ENCODE peak calls at places on chromosomes 2 and 18, in seven cellular contexts. I is endothelial cell, O is left lung, E is foreskin fibroblast, A is cardiac fibroblast, D is stomach, B is astrocyte. R is an unnamed sample.

GRCh38 chr18:50578030-50578429 is 18.1 kb downstream of the MAPK4 start:
- DNase-seq in B (no peak), I (no peak), E (no peak), O (no peak), D (no peak), A (no peak), R (no peak)

GRCh38 chr2:40177366-40177765 is 274.5 kb downstream of the SLC8A1 start:
- DNase-seq in D (no peak), O (no peak), I (no peak), E (peak), B (no peak), A (no peak), R (no peak)

GRCh38 chr2:145845207-145845894 is 1325.4 kb upstream of the ZEB2 start:
- DNase-seq in O (no peak), I (no peak), A (peak), B (no peak), D (no peak), E (peak), R (no peak)

GRCh38 chr2:85878719-85879390 is 9.9 kb downstream of the ST3GAL5 start:
- DNase-seq in E (no peak), O (no peak), A (peak), D (no peak), I (no peak), B (peak), R (no peak)

GRCh38 chr18:29838556-29838955 is 1204.0 kb downstream of the DSC3 start:
- DNase-seq in A (no peak), I (no peak), O (no peak), E (no peak), D (no peak), B (no peak), R (no peak)

GRCh38 chr2:127225186-127225960 is 5.3 kb upstream of the CYP27C1 start:
- DNase-seq in O (no peak), B (peak), A (peak), I (no peak), E (peak), D (no peak), R (no peak)

GRCh38 chr2:127661949-127662510 is 13.3 kb downstream of the LIMS2 start:
- DNase-seq in A (peak), E (peak), D (no peak), O (peak), B (no peak), I (no peak), R (no peak)

GRCh38 chr2:111990856-111991255 is 64.2 kb upstream of the TMEM87B start:
- DNase-seq in D (no peak), I (no peak), E (peak), B (no peak), O (no peak), A (no peak), R (no peak)

GRCh38 chr2:12196495-12196894 is 450.1 kb downstream of the LPIN1 start:
- DNase-seq in E (peak), D (no peak), B (no peak), I (no peak), O (no peak), A (peak), R (no peak)

GRCh38 chr2:238523158-238524110 is 96.7 kb downstream of the ASB1 start:
- DNase-seq in I (peak), D (no peak), A (peak), E (peak), B (peak), O (peak), R (no peak)

GRCh38 chr18:75128911-75129716 is 79.8 kb downstream of the PTGR3 start:
- DNase-seq in B (no peak), D (no peak), I (no peak), O (no peak), E (no peak), A (no peak), R (no peak)

GRCh38 chr2:60569680-60570111 is 16.2 kb upstream of the BCL11A start:
- DNase-seq in O (no peak), I (no peak), D (no peak), B (no peak), E (peak), A (no peak), R (no peak)

GRCh38 chr2:15664273-15665066 is 72.8 kb downstream of the DDX1 start:
- DNase-seq in O (no peak), I (no peak), E (no peak), B (no peak), D (no peak), A (no peak), R (no peak)

GRCh38 chr18:79609021-79609461 is 70.6 kb upstream of the CTDP1 start:
- DNase-seq in B (no peak), D (no peak), A (no peak), E (no peak), O (peak), I (no peak), R (no peak)

GRCh38 chr2:46873632-46874068 is 42.0 kb downstream of the MCFD2 start:
- DNase-seq in D (peak), I (no peak), A (peak), B (peak), E (peak), O (no peak), R (no peak)

GRCh38 chr2:129806985-129807384 is 172.5 kb upstream of the RAB6C start:
- DNase-seq in O (peak), D (no peak), I (no peak), B (no peak), E (no peak), A (no peak), R (no peak)

GRCh38 chr2:170812716-170813585 is 3.7 kb upstream of the GAD1 start:
- DNase-seq in O (no peak), I (peak), D (no peak), A (peak), E (peak), B (peak), R (no peak)

GRCh38 chr2:109526442-109526970 is 87.3 kb downstream of the SEPTIN10 start:
- DNase-seq in I (no peak), D (no peak), O (no peak), A (no peak), B (no peak), E (no peak), R (no peak)

GRCh38 chr2:199160677-199161465 is 296.9 kb downstream of the SATB2 start:
- DNase-seq in O (no peak), A (peak), B (peak), E (peak), D (no peak), I (no peak), R (no peak)

GRCh38 chr2:10305254-10305635 is 2.5 kb downstream of the HPCAL1 start:
- DNase-seq in O (no peak), A (no peak), D (no peak), I (no peak), E (no peak), B (peak), R (no peak)

GRCh38 chr2:121897335-121897970 is 142.0 kb downstream of the TSN start:
- DNase-seq in D (no peak), A (peak), E (peak), B (peak), I (peak), O (no peak), R (no peak)

GRCh38 chr2:88239781-88240180 is 69.6 kb downstream of the THNSL2 start:
- DNase-seq in O (no peak), D (no peak), A (no peak), B (no peak), E (no peak), I (no peak), R (peak)

GRCh38 chr2:118442949-118443348 is 354.7 kb downstream of the INSIG2 start:
- DNase-seq in I (no peak), E (no peak), A (no peak), B (no peak), D (no peak), O (no peak), R (no peak)

GRCh38 chr18:35939166-35939565 is 33.3 kb upstream of the RMP24 start:
- DNase-seq in B (no peak), I (peak), D (no peak), O (no peak), A (peak), E (peak), R (no peak)

GRCh38 chr2:13067508-13067907 is 350.8 kb downstream of the TRIB2 start:
- DNase-seq in A (no peak), D (no peak), I (no peak), O (no peak), B (no peak), E (no peak), R (no peak)

GRCh38 chr2:241665731-241666440 is 20.7 kb downstream of the DTYMK start:
- DNase-seq in B (peak), O (peak), I (no peak), A (peak), E (no peak), D (no peak), R (no peak)

GRCh38 chr2:54680397-54681032 is 42.9 kb upstream of the EML6 start:
- DNase-seq in O (no peak), A (peak), D (no peak), E (peak), I (no peak), B (peak), R (no peak)

GRCh38 chr2:183935005-183935404 is 663.3 kb upstream of the ZNF804A start:
- DNase-seq in E (no peak), O (no peak), A (no peak), B (no peak), D (no peak), I (no peak), R (no peak)

GRCh38 chr2:240449764-240450531 is 14.5 kb downstream of the GPC1 start:
- DNase-seq in A (peak), E (peak), B (no peak), O (peak), I (no peak), D (no peak), R (no peak)

GRCh38 chr18:63322908-63323634 is 3.5 kb upstream of the BCL2 start:
- DNase-seq in I (peak), D (peak), A (peak), B (peak), O (no peak), E (peak), R (peak)

GRCh38 chr18:61606068-61606660 is 272.9 kb downstream of the CDH20 start:
- DNase-seq in B (peak), E (peak), A (peak), O (no peak), D (no peak), I (peak), R (no peak)

GRCh38 chr2:131004446-131005209 is 88.6 kb downstream of the FAM168B start:
- DNase-seq in E (no peak), I (no peak), A (no peak), D (no peak), O (no peak), B (no peak), R (no peak)

GRCh38 chr18:9482790-9483189 is 7.5 kb downstream of the RALBP1 start:
- DNase-seq in D (no peak), E (no peak), B (no peak), A (no peak), O (no peak), I (no peak), R (no peak)

GRCh38 chr18:26008096-26008495 is 82.3 kb downstream of the SS18 start:
- DNase-seq in O (no peak), E (no peak), B (no peak), D (no peak), I (no peak), A (no peak), R (no peak)

GRCh38 chr18:58578835-58579560 is 49.9 kb downstream of the ALPK2 start:
- DNase-seq in O (no peak), I (no peak), E (peak), B (peak), D (no peak), A (peak), R (no peak)

GRCh38 chr2:45708501-45708900 is 57.0 kb downstream of the PRKCE start:
- DNase-seq in A (no peak), I (no peak), E (no peak), O (no peak), B (no peak), D (no peak), R (no peak)

DNA sequence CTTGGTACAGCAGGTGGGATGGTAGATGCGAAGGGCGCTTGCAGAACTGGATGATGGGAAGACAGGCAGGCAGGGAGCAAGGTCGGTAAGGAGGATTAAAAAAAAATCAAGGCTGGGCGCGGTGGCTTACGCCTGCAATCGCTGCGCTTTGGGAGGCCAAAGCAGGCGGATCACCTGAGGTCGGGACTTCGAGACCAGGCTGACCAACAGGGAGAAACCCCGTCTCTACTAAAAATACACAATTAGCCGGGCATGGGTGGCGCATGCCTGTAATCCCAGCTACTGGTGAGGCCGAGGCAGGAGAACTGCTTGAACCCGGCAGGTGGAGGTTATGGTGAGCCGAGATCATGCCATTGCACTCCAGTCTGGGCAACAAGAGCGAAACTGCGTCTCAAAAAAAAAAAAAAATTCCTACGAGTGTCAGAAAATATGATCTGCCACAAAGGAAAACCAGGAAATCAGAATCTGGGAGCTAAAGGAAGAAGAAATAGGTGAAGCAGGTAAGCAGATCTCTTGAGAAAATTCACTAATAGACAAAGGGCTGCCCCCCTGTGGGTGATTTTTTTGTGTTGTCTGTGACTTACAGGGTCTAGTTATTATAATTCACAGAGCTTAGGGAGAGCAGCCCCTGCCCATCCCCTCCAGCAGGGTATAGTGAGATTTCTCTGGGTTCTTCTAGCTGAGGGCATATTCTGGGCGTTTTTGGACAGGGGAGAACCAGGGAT is 46.2 kb downstream of the C2orf42 start:
- DNase-seq in A (no peak), I (no peak), B (no peak), O (no peak), E (no peak), D (no peak), R (no peak)
- TF ChIP-seq CTCF in A (no peak), I (no peak), B (no peak), O (no peak), E (no peak), D (no peak), R (no peak)

DNA sequence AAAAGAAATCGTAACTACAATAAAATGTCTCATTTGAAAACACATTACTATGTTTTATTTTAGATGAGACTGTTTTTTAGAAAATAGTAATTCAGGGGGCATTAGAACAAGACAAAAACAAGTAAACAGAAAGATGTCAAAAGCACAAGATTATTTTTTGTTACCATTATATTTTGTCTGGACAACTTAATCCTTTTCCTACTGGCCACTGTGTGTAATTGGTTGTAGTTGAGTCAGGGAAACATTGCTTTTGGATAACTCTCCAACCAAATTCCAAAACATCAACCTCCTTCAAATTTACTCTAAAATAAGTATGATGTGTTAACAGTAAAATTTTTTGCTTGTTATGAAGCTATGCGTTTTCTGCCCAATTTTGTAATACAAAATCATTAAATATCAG is 11.5 kb upstream of the MEIS1 start:
- DNase-seq in B (no peak), E (no peak), D (no peak), A (no peak), O (no peak), I (no peak), R (no peak)
- TF ChIP-seq CTCF in B (no peak), E (no peak), D (no peak), A (no peak), O (no peak), I (no peak), R (no peak)

GRCh38 chr18:38368886-38369285 is 803.3 kb upstream of the CELF4 start:
- DNase-seq in O (no peak), I (no peak), D (no peak), B (no peak), E (peak), A (no peak), R (no peak)
- TF ChIP-seq CTCF in O (no peak), I (no peak), D (no peak), B (no peak), E (no peak), A (no peak), R (no peak)

DNA sequence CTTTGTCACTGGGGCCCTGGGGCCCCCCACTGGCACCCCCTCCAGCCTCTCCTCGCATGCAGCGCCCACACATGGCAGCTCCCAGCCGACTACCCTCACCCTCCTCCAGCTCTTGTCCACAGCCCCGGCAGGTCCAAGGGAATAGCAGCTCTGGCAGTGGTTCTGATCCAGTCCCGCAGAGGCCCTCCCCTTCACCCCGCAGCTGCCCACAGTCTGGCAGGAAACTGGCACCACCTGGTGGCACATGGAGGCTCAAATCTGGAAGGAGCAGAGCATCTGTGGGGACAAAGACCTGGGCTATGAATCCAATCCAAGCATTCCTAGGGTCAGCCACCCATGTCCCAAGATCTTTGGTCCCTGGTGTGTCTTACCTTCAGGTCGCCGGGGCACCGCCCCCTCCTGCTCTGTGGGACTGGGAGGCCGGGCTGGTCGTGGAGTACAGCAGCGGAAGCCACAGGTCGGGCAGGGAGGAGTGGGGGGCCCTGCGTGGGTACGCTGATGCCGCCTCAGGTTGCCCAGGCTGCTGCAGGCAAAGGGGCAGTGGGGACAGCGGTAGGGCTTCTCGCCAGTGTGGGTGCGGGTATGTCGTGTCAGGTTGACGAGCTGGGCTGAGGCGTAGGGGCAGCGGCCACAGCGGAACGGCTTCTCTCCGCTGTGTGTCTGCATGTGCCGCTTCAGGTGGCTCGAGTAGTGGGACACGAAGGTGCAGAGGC is 2.3 kb downstream of the ZNF513 start:
- DNase-seq in I (no peak), E (peak), O (peak), B (no peak), D (no peak), A (no peak), R (no peak)
- TF ChIP-seq CTCF in I (no peak), E (no peak), O (no peak), B (no peak), D (no peak), A (no peak), R (no peak)

GRCh38 chr2:23708771-23709170 is 218.2 kb downstream of the ATAD2B start:
- DNase-seq in I (no peak), D (no peak), O (no peak), A (no peak), B (no peak), E (no peak), R (no peak)

GRCh38 chr2:23709311-23709710 is 217.6 kb downstream of the ATAD2B start:
- DNase-seq in D (no peak), I (no peak), O (no peak), A (no peak), E (no peak), B (no peak), R (no peak)

GRCh38 chr2:23706613-23707078 is 220.3 kb downstream of the ATAD2B start:
- DNase-seq in D (no peak), O (peak), B (no peak), E (no peak), I (no peak), A (no peak), R (no peak)

GRCh38 chr2:23705771-23706612 is 220.9 kb downstream of the ATAD2B start:
- DNase-seq in I (no peak), A (no peak), O (peak), B (no peak), E (no peak), D (no peak), R (no peak)

GRCh38 chr2:23707096-23707495 is 219.8 kb downstream of the ATAD2B start:
- DNase-seq in I (no peak), A (no peak), E (no peak), D (no peak), O (no peak), B (no peak), R (no peak)
- TF ChIP-seq CTCF in I (no peak), A (no peak), E (no peak), D (no peak), O (no peak), B (no peak), R (no peak)

GRCh38 chr2:205946226-205946625 is 139.7 kb downstream of the INO80D start:
- DNase-seq in B (no peak), A (no peak), D (no peak), I (no peak), O (no peak), E (no peak), R (no peak)

GRCh38 chr2:205948883-205949282 is 137.1 kb downstream of the INO80D start:
- DNase-seq in A (no peak), D (no peak), O (no peak), B (no peak), E (no peak), I (no peak), R (no peak)

GRCh38 chr2:205947621-205948495 is 138.1 kb downstream of the INO80D start:
- DNase-seq in B (peak), E (peak), A (peak), O (no peak), D (peak), I (peak), R (peak)

DNA sequence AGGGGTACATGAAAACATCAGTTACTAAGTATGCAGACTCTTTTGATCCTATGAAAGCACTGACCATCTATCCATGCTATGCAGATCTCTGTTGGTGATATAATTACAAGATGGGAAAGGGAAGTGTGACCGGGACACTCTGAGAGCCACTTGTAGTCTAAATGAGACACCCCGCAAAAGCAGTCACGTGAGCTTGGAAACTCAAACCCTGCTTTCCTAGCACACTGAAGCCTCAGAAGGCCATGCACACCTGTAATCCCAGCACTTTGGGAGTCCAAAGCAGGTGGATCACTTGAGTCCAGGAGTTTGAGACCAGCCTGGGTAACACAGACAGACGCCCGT is 137.5 kb downstream of the INO80D start:
- DNase-seq in E (no peak), A (no peak), I (no peak), B (no peak), D (no peak), O (no peak), R (no peak)
- TF ChIP-seq CTCF in E (no peak), A (no peak), I (no peak), B (no peak), D (no peak), O (no peak), R (no peak)